ENCODE peak calls at places on chromosomes 3 and 15, in nine cellular contexts. S, M, V, G, U, H, A, W and Q are unnamed samples.

GRCh38 chr15:76195506-76196285 is 115.6 kb downstream of the ETFA start:
- DNase-seq in S (no peak), M (no peak), V (no peak), G (no peak), U (no peak), H (no peak), A (no peak), W (no peak), Q (no peak)

GRCh38 chr15:101296418-101297405 is 1.7 kb upstream of the SNRPA1 start:
- DNase-seq in S (no peak), M (peak; percentile 74), V (peak; percentile 68), G (no peak), U (no peak), H (peak; percentile 72), A (peak; percentile 14), W (peak; percentile 71), Q (no peak)

GRCh38 chr3:179100652-179101051 is 29.0 kb upstream of the ZMAT3 start:
- DNase-seq in S (no peak), M (no peak), V (peak; percentile 73), G (peak; percentile 27), U (peak; percentile 34), H (peak; percentile 75), A (no peak), W (peak; percentile 24), Q (no peak)

GRCh38 chr15:71743861-71744382 is 66.4 kb upstream of the NR2E3 start:
- DNase-seq in S (peak; percentile 73), M (peak; percentile 62), V (peak; percentile 73), G (peak; percentile 77), U (no peak), H (peak; percentile 71), A (peak; percentile 76), W (peak; percentile 55), Q (peak; percentile 53)

GRCh38 chr3:30502742-30503073 is 103.7 kb upstream of the TGFBR2 start:
- DNase-seq in S (no peak), M (peak; percentile 19), V (peak; percentile 52), G (peak; percentile 11), U (no peak), H (peak; percentile 48), A (no peak), W (peak; percentile 73), Q (no peak)

GRCh38 chr15:50145451-50145872 is 26.4 kb upstream of the ATP8B4 start:
- DNase-seq in S (no peak), M (peak; percentile 79), V (peak; percentile 84), G (peak; percentile 77), U (peak; percentile 26), H (peak; percentile 85), A (no peak), W (peak; percentile 79), Q (no peak)

GRCh38 chr15:64825081-64825430 is 391 bp downstream of the PIF1 start:
- DNase-seq in S (no peak), M (no peak), V (no peak), G (no peak), U (no peak), H (no peak), A (no peak), W (no peak), Q (no peak)

GRCh38 chr3:11379238-11379823 is 107.1 kb downstream of the ATG7 start:
- DNase-seq in S (no peak), M (peak; percentile 18), V (peak; percentile 66), G (peak; percentile 63), U (peak; percentile 63), H (peak; percentile 59), A (no peak), W (peak; percentile 19), Q (no peak)

GRCh38 chr15:77312523-77312922 is 107.4 kb downstream of the PEAK1 start:
- DNase-seq in S (no peak), M (peak; percentile 27), V (peak; percentile 82), G (peak; percentile 47), U (no peak), H (peak; percentile 47), A (no peak), W (no peak), Q (no peak)

GRCh38 chr3:109411547-109411946 is 74.2 kb upstream of the DPPA4 start:
- DNase-seq in S (no peak), M (no peak), V (no peak), G (no peak), U (no peak), H (no peak), A (no peak), W (no peak), Q (no peak)

GRCh38 chr15:101376615-101377395 is 81.8 kb upstream of the SNRPA1 start:
- DNase-seq in S (no peak), M (no peak), V (no peak), G (no peak), U (no peak), H (no peak), A (no peak), W (no peak), Q (no peak)

GRCh38 chr3:29195055-29195454 is 85.8 kb upstream of the RBMS3 start:
- DNase-seq in S (no peak), M (no peak), V (no peak), G (no peak), U (no peak), H (peak; percentile 13), A (no peak), W (peak; percentile 20), Q (no peak)

GRCh38 chr3:72678892-72679291 is 169.4 kb downstream of the SHQ1 start:
- DNase-seq in S (no peak), M (peak; percentile 63), V (no peak), G (no peak), U (no peak), H (peak; percentile 22), A (no peak), W (peak; percentile 23), Q (no peak)

GRCh38 chr15:95170587-95171380 is 939.4 kb downstream of the MCTP2 start:
- DNase-seq in S (no peak), M (no peak), V (no peak), G (no peak), U (no peak), H (no peak), A (no peak), W (no peak), Q (no peak)

GRCh38 chr3:130901463-130902204 is 7.8 kb downstream of the ATP2C1 start:
- DNase-seq in S (no peak), M (no peak), V (peak; percentile 33), G (no peak), U (no peak), H (peak; percentile 29), A (no peak), W (no peak), Q (no peak)

GRCh38 chr3:143771939-143772338 is 76.3 kb downstream of the SLC9A9 start:
- DNase-seq in S (no peak), M (no peak), V (no peak), G (no peak), U (no peak), H (no peak), A (no peak), W (no peak), Q (no peak)

GRCh38 chr15:78841891-78842290 is 30.6 kb upstream of the ADAMTS7 start:
- DNase-seq in S (no peak), M (no peak), V (no peak), G (no peak), U (no peak), H (no peak), A (no peak), W (no peak), Q (no peak)

GRCh38 chr3:151367448-151367847 is 17.1 kb downstream of the P2RY12 start:
- DNase-seq in S (no peak), M (no peak), V (no peak), G (no peak), U (no peak), H (no peak), A (no peak), W (no peak), Q (no peak)

GRCh38 chr15:25859838-25860645 is 3.1 kb downstream of the ATP10A start:
- DNase-seq in S (peak; percentile 56), M (no peak), V (peak; percentile 62), G (peak; percentile 41), U (no peak), H (no peak), A (no peak), W (no peak), Q (peak; percentile 60)

GRCh38 chr3:128309026-128309425 is 155.7 kb downstream of the EEFSEC start:
- DNase-seq in S (no peak), M (no peak), V (no peak), G (no peak), U (no peak), H (no peak), A (peak; percentile 8), W (no peak), Q (no peak)

GRCh38 chr3:33144433-33144832 is 30.6 kb downstream of the CRTAP start:
- DNase-seq in S (no peak), M (no peak), V (no peak), G (no peak), U (no peak), H (no peak), A (peak; percentile 59), W (no peak), Q (no peak)

GRCh38 chr3:160464321-160464720 is 14.7 kb upstream of the TRIM59 start:
- DNase-seq in S (no peak), M (no peak), V (no peak), G (no peak), U (no peak), H (no peak), A (no peak), W (no peak), Q (no peak)

GRCh38 chr15:55599384-55599783 is 11.2 kb upstream of the PYGO1 start:
- DNase-seq in S (no peak), M (no peak), V (no peak), G (no peak), U (no peak), H (no peak), A (no peak), W (no peak), Q (no peak)